ENCODE peak calls at places on chromosomes 5 and 9, in nine cellular contexts. K, S, T, P, H, J, W, I and C are unnamed samples.

GRCh38 chr9:130140701-130141100 is 31.5 kb upstream of the NCS1 start:
- DNase-seq in K (no peak), S (no peak), T (no peak), P (no peak), H (no peak), J (no peak), W (no peak), I (no peak), C (no peak)

GRCh38 chr9:136775191-136775590 is 10.9 kb upstream of the LCN15 start:
- DNase-seq in K (no peak), S (no peak), T (no peak), P (no peak), H (no peak), J (no peak), W (no peak), I (no peak), C (no peak)

GRCh38 chr5:10538789-10539684 is 24.8 kb upstream of the ANKRD33B start:
- DNase-seq in K (no peak), S (no peak), T (no peak), P (no peak), H (no peak), J (no peak), W (peak; percentile 37), I (no peak), C (no peak)

GRCh38 chr9:3903273-3903672 is 377.5 kb upstream of the RFX3 start:
- DNase-seq in K (no peak), S (no peak), T (no peak), P (no peak), H (no peak), J (no peak), W (no peak), I (no peak), C (no peak)

GRCh38 chr5:76190356-76190755 is 107.2 kb downstream of the SV2C start:
- DNase-seq in K (no peak), S (no peak), T (no peak), P (no peak), H (no peak), J (no peak), W (no peak), I (no peak), C (no peak)

GRCh38 chr5:72649449-72649848 is 142.2 kb upstream of the ZNF366 start:
- DNase-seq in K (no peak), S (no peak), T (no peak), P (no peak), H (no peak), J (no peak), W (no peak), I (no peak), C (no peak)

GRCh38 chr9:116279230-116279629 is 125.6 kb downstream of the PAPPA start:
- DNase-seq in K (no peak), S (no peak), T (no peak), P (no peak), H (no peak), J (no peak), W (no peak), I (peak; percentile 87), C (no peak)

GRCh38 chr5:149416977-149417713 is 38.1 kb upstream of the IL17B start:
- DNase-seq in K (no peak), S (no peak), T (no peak), P (peak; percentile 20), H (no peak), J (no peak), W (no peak), I (no peak), C (peak; percentile 80)

GRCh38 chr5:179530069-179530998 is 20.0 kb upstream of the RUFY1 start:
- DNase-seq in K (peak; percentile 62), S (no peak), T (no peak), P (peak; percentile 79), H (peak; percentile 79), J (no peak), W (no peak), I (peak; percentile 89), C (peak; percentile 47)

GRCh38 chr9:21668504-21668903 is 133.9 kb upstream of the MTAP start:
- DNase-seq in K (peak; percentile 39), S (no peak), T (peak; percentile 99), P (no peak), H (no peak), J (no peak), W (no peak), I (no peak), C (no peak)

GRCh38 chr9:13351768-13352386 is 72.4 kb upstream of the MPDZ start:
- DNase-seq in K (no peak), S (no peak), T (peak; percentile 36), P (no peak), H (no peak), J (no peak), W (peak; percentile 6), I (peak; percentile 65), C (no peak)

GRCh38 chr5:151264113-151264512 is 11.1 kb downstream of the GM2A start:
- DNase-seq in K (no peak), S (no peak), T (peak; percentile 55), P (no peak), H (no peak), J (no peak), W (peak; percentile 39), I (no peak), C (no peak)

GRCh38 chr9:135879619-135880018 is 27.7 kb downstream of the CAMSAP1 start:
- DNase-seq in K (no peak), S (no peak), T (no peak), P (no peak), H (no peak), J (peak; percentile 22), W (no peak), I (no peak), C (no peak)

GRCh38 chr9:33137271-33137670 is 29.9 kb downstream of the B4GALT1 start:
- DNase-seq in K (no peak), S (no peak), T (no peak), P (no peak), H (no peak), J (no peak), W (no peak), I (no peak), C (peak; percentile 7)

GRCh38 chr5:79255786-79256557 is 20.0 kb downstream of the JMY start:
- DNase-seq in K (no peak), S (no peak), T (peak; percentile 34), P (no peak), H (no peak), J (no peak), W (no peak), I (peak; percentile 85), C (no peak)

GRCh38 chr9:79189511-79189924 is 382.2 kb upstream of the TLE4 start:
- DNase-seq in K (no peak), S (no peak), T (peak; percentile 81), P (no peak), H (no peak), J (no peak), W (no peak), I (no peak), C (no peak)

GRCh38 chr5:18987101-18987500 is 1000.9 kb downstream of the CDH18 start:
- DNase-seq in K (no peak), S (no peak), T (no peak), P (no peak), H (no peak), J (no peak), W (no peak), I (no peak), C (no peak)

GRCh38 chr9:108271646-108272349 is 584.0 kb downstream of the ACTL7B start:
- DNase-seq in K (peak; percentile 26), S (peak; percentile 13), T (no peak), P (no peak), H (no peak), J (no peak), W (peak; percentile 65), I (peak; percentile 61), C (no peak)

GRCh38 chr5:93572773-93573626 is 8.0 kb downstream of the NR2F1-AS1 start:
- DNase-seq in K (no peak), S (no peak), T (no peak), P (no peak), H (no peak), J (no peak), W (no peak), I (peak; percentile 78), C (no peak)

GRCh38 chr5:32708949-32709348 is 2.2 kb upstream of the NPR3 start:
- DNase-seq in K (no peak), S (no peak), T (no peak), P (no peak), H (no peak), J (no peak), W (no peak), I (peak; percentile 42), C (no peak)
- H3K27me3 ChIP-seq in K (peaks cover 30% of the 10 kb centered on the region), S (no peaks in the 10 kb centered on the region), T (peaks cover 12% of the 10 kb centered on the region), P (peaks cover 31% of the 10 kb centered on the region), H (peaks cover 26% of the 10 kb centered on the region), J (no peaks in the 10 kb centered on the region), W (no peaks in the 10 kb centered on the region), I (peaks cover 65% of the 10 kb centered on the region), C (no peaks in the 10 kb centered on the region)

DNA sequence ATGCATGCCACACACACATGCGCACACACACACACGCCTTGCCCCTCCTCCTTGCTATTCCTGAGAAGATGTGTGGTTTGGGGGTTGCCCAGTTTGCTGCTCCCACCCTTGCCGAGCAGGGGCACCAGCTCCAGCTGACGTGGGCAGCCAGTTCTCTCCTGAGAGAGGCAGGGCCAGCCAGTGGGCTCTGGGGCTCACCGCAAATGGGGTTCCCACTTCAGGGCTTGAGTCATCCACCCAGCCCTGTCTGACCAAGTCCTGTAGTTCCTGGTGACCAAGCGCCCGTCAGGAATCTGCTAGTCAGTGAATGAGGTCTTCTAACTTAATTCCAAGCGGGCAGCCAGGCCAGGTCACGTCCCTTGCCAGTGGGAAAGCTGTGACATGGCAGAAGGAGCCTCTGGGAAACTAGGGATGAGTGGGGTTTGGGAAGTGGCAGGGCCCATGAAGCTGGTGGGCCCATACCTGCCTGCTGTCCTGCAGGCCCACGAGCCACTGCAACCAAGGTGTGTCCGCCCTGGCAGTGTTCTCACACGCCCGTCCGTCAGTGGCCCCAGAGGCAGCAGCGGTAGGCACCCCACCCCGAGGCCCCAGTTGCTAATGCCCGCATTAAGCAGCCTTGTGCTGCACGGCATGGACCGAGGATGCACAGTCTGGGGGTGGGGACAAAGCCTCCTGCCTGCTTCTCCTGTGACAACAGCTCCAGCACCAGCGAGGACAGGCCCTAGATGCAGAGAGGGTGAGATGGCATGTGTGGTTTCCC is 41.5 kb downstream of the HK3 start:
- DNase-seq in K (no peak), S (no peak), T (no peak), P (no peak), H (no peak), J (no peak), W (no peak), I (no peak), C (no peak)
- H3K27me3 ChIP-seq in K (peaks cover 58% of the 10 kb centered on the region), S (no peaks in the 10 kb centered on the region), T (peaks cover 31% of the 10 kb centered on the region), P (peaks cover 58% of the 10 kb centered on the region), H (peaks cover 76% of the 10 kb centered on the region), J (no peaks in the 10 kb centered on the region), W (peaks cover 4% of the 10 kb centered on the region), I (no peaks in the 10 kb centered on the region), C (no peaks in the 10 kb centered on the region)

GRCh38 chr9:134707031-134707680 is 65.6 kb downstream of the COL5A1 start:
- DNase-seq in K (peak; percentile 29), S (no peak), T (no peak), P (no peak), H (peak; percentile 88), J (peak; percentile 59), W (peak; percentile 47), I (no peak), C (peak; percentile 93)
- H3K27me3 ChIP-seq in K (peaks cover 6% of the 10 kb centered on the region), S (no peaks in the 10 kb centered on the region), T (no peaks in the 10 kb centered on the region), P (no peaks in the 10 kb centered on the region), H (no peaks in the 10 kb centered on the region), J (no peaks in the 10 kb centered on the region), W (peaks cover 4% of the 10 kb centered on the region), I (no peaks in the 10 kb centered on the region), C (no peaks in the 10 kb centered on the region)

GRCh38 chr5:1393571-1394501 is 48.9 kb upstream of the CLPTM1L start:
- DNase-seq in K (no peak), S (no peak), T (no peak), P (peak; percentile 30), H (no peak), J (no peak), W (no peak), I (no peak), C (no peak)
- H3K27me3 ChIP-seq in K (peaks cover 72% of the 10 kb centered on the region), S (peaks cover 18% of the 10 kb centered on the region), T (peaks cover 94% of the 10 kb centered on the region), P (peaks cover 47% of the 10 kb centered on the region), H (peaks cover 91% of the 10 kb centered on the region), J (no peaks in the 10 kb centered on the region), W (peaks cover 4% of the 10 kb centered on the region), I (no peaks in the 10 kb centered on the region), C (no peaks in the 10 kb centered on the region)